ENCODE peak calls at places on chromosomes 3 and 15, in nine cellular contexts. Z is COR-L47, A is NCI-H187, K is choroid plexus epithelial cell, E is NCI-H446, I is cardiac fibroblast, M is Kasumi-1, O is NCI-H146, P is HT-29. N is an unnamed sample.

GRCh38 chr3:194069421-194070219 is 66.3 kb upstream of the HES1 start:
- DNase-seq in Z (no peak), A (no peak), K (peak; percentile 83), E (no peak), I (peak; percentile 49), M (no peak), O (no peak), P (no peak), N (no peak)

GRCh38 chr3:58665410-58665809 is 1.2 kb downstream of the FAM3D start:
- DNase-seq in Z (no peak), A (no peak), K (no peak), E (no peak), I (no peak), M (no peak), O (no peak), P (no peak), N (no peak)

GRCh38 chr3:130963878-130964277 is 62.7 kb downstream of the ASTE1 start:
- DNase-seq in Z (no peak), A (no peak), K (peak; percentile 95), E (no peak), I (peak; percentile 93), M (no peak), O (no peak), P (peak; percentile 39), N (peak; percentile 3)

GRCh38 chr3:58177747-58178527 is 32.8 kb downstream of the DNASE1L3 start:
- DNase-seq in Z (no peak), A (peak; percentile 19), K (peak; percentile 81), E (peak; percentile 30), I (peak; percentile 83), M (peak; percentile 81), O (peak; percentile 66), P (peak; percentile 72), N (peak; percentile 80)

GRCh38 chr3:112357888-112358287 is 24.9 kb downstream of the CD200 start:
- DNase-seq in Z (no peak), A (no peak), K (no peak), E (no peak), I (no peak), M (no peak), O (no peak), P (no peak), N (no peak)

GRCh38 chr3:105022813-105023212 is 343.9 kb upstream of the ALCAM start:
- DNase-seq in Z (no peak), A (no peak), K (no peak), E (no peak), I (no peak), M (no peak), O (no peak), P (no peak), N (no peak)

GRCh38 chr15:51536965-51537574 is 85.5 kb downstream of the DMXL2 start:
- DNase-seq in Z (no peak), A (no peak), K (peak; percentile 71), E (peak; percentile 15), I (peak; percentile 57), M (peak; percentile 19), O (no peak), P (peak; percentile 53), N (peak; percentile 46)

GRCh38 chr3:16462679-16463078 is 50.8 kb downstream of the RFTN1 start:
- DNase-seq in Z (no peak), A (no peak), K (no peak), E (no peak), I (no peak), M (no peak), O (no peak), P (no peak), N (no peak)

GRCh38 chr15:84143753-84144314 is 91.7 kb upstream of the GOLGA6L4 start:
- DNase-seq in Z (no peak), A (no peak), K (no peak), E (no peak), I (no peak), M (no peak), O (no peak), P (no peak), N (no peak)

GRCh38 chr3:128727485-128727884 is 1.5 kb downstream of the RAB7A start:
- DNase-seq in Z (no peak), A (no peak), K (no peak), E (no peak), I (no peak), M (no peak), O (no peak), P (peak; percentile 23), N (no peak)

GRCh38 chr3:78712270-78712669 is 1055.5 kb downstream of the ROBO1 start:
- DNase-seq in Z (no peak), A (no peak), K (no peak), E (no peak), I (no peak), M (no peak), O (no peak), P (no peak), N (no peak)

GRCh38 chr3:31709005-31709404 is 176.3 kb downstream of the STT3B start:
- DNase-seq in Z (no peak), A (no peak), K (no peak), E (no peak), I (no peak), M (no peak), O (no peak), P (no peak), N (no peak)

GRCh38 chr15:47352217-47352616 is 365.1 kb upstream of the SEMA6D start:
- DNase-seq in Z (no peak), A (no peak), K (no peak), E (no peak), I (no peak), M (no peak), O (no peak), P (no peak), N (no peak)

GRCh38 chr3:103295974-103296570 is 861.3 kb downstream of the ZPLD1 start:
- DNase-seq in Z (peak; percentile 38), A (no peak), K (peak; percentile 45), E (peak; percentile 41), I (peak; percentile 1), M (peak; percentile 35), O (no peak), P (peak; percentile 38), N (no peak)

GRCh38 chr3:50472958-50473357 is 30.5 kb downstream of the CACNA2D2 start:
- DNase-seq in Z (no peak), A (no peak), K (no peak), E (no peak), I (no peak), M (no peak), O (no peak), P (no peak), N (no peak)

GRCh38 chr3:72255191-72255590 is 470.2 kb upstream of the PROK2 start:
- DNase-seq in Z (peak; percentile 27), A (no peak), K (peak; percentile 47), E (no peak), I (peak; percentile 68), M (no peak), O (no peak), P (no peak), N (no peak)

GRCh38 chr3:169812124-169812843 is 386 bp upstream of the LRRIQ4 start:
- DNase-seq in Z (peak; percentile 78), A (peak; percentile 36), K (peak; percentile 80), E (peak; percentile 51), I (peak; percentile 84), M (peak; percentile 76), O (peak; percentile 93), P (peak; percentile 79), N (no peak)

GRCh38 chr3:148643389-148643840 is 54.3 kb upstream of the AGTR1 start:
- DNase-seq in Z (no peak), A (no peak), K (peak; percentile 74), E (no peak), I (peak; percentile 71), M (no peak), O (no peak), P (no peak), N (peak; percentile 80)

GRCh38 chr3:128274837-128275236 is 121.6 kb downstream of the EEFSEC start:
- DNase-seq in Z (no peak), A (no peak), K (peak; percentile 96), E (no peak), I (peak; percentile 78), M (no peak), O (no peak), P (no peak), N (no peak)

GRCh38 chr15:71813723-71814470 is 3.5 kb downstream of the NR2E3 start:
- DNase-seq in Z (no peak), A (no peak), K (no peak), E (no peak), I (no peak), M (no peak), O (no peak), P (no peak), N (no peak)

GRCh38 chr15:55628369-55628730 is 40.2 kb upstream of the PYGO1 start:
- DNase-seq in Z (no peak), A (no peak), K (peak; percentile 10), E (no peak), I (no peak), M (no peak), O (no peak), P (no peak), N (no peak)